ENCODE peak calls at places on chromosomes 7 and 10, in eight cellular contexts. E, O, G, P, M, Q, X and R are unnamed samples.

GRCh38 chr10:73251683-73252444 is 580 bp downstream of the MRPS16 start:
- DNase-seq in G (no peak), X (peak), E (no peak), P (no peak), Q (no peak), M (peak), O (peak), R (peak)

GRCh38 chr7:92680458-92680857 is 90.3 kb upstream of the FAM133B start:
- DNase-seq in E (no peak), X (no peak), P (no peak), O (no peak), M (peak), G (no peak), Q (no peak), R (peak)

GRCh38 chr7:155798673-155799439 is 13.4 kb downstream of the SHH start:
- DNase-seq in E (no peak), X (no peak), O (no peak), P (no peak), Q (peak), G (no peak), M (no peak), R (no peak)

GRCh38 chr7:23114854-23115253 is 9.3 kb downstream of the KLHL7 start:
- DNase-seq in M (peak), O (no peak), G (no peak), E (no peak), Q (no peak), P (no peak), X (no peak), R (no peak)

GRCh38 chr10:95648138-95648537 is 8.4 kb downstream of the ALDH18A1 start:
- DNase-seq in P (no peak), X (no peak), Q (no peak), O (no peak), M (no peak), G (no peak), E (no peak), R (no peak)

GRCh38 chr10:127148066-127148932 is 48.1 kb downstream of the INSYN2A start:
- DNase-seq in E (no peak), M (peak), O (no peak), Q (no peak), G (no peak), X (no peak), P (no peak), R (peak)

GRCh38 chr7:150963707-150964559 is 14.2 kb downstream of the KCNH2 start:
- DNase-seq in X (no peak), O (no peak), G (no peak), E (no peak), P (no peak), Q (peak), M (no peak), R (no peak)

GRCh38 chr10:103713676-103714075 is 141.7 kb downstream of the SH3PXD2A start:
- DNase-seq in X (no peak), O (no peak), E (no peak), M (no peak), G (no peak), Q (no peak), P (no peak), R (no peak)

GRCh38 chr10:128470302-128470962 is 344.2 kb upstream of the MKI67 start:
- DNase-seq in X (no peak), G (no peak), P (no peak), O (no peak), E (no peak), Q (no peak), M (no peak), R (no peak)

GRCh38 chr7:17632401-17632800 is 307.9 kb downstream of the SNX13 start:
- DNase-seq in Q (no peak), G (no peak), M (peak), E (no peak), X (no peak), P (no peak), O (no peak), R (peak)

GRCh38 chr10:95480102-95480900 is 80.9 kb downstream of the SORBS1 start:
- DNase-seq in G (no peak), M (peak), O (no peak), Q (no peak), X (no peak), P (no peak), E (no peak), R (peak)

GRCh38 chr10:12412671-12413368 is 63.5 kb downstream of the CAMK1D start:
- DNase-seq in X (no peak), E (no peak), P (peak), O (no peak), Q (no peak), M (no peak), G (peak), R (no peak)

GRCh38 chr7:44767912-44768662 is 19.4 kb downstream of the ZMIZ2 start:
- DNase-seq in O (peak), P (no peak), M (no peak), Q (no peak), X (no peak), E (peak), G (peak), R (peak)

GRCh38 chr10:127040756-127041155 is 135.5 kb downstream of the DOCK1 start:
- DNase-seq in E (no peak), M (peak), Q (no peak), X (no peak), O (no peak), P (no peak), G (no peak), R (no peak)

GRCh38 chr7:18464830-18465229 is 30.7 kb upstream of the HDAC9 start:
- DNase-seq in X (no peak), O (no peak), G (no peak), P (no peak), M (no peak), E (no peak), Q (no peak), R (no peak)

GRCh38 chr7:45001138-45001694 is 1.2 kb downstream of the CCM2 start:
- DNase-seq in M (no peak), X (peak), P (no peak), O (peak), Q (peak), E (no peak), G (peak), R (peak)

GRCh38 chr10:110747609-110748464 is 103.7 kb downstream of the RBM20 start:
- DNase-seq in Q (no peak), X (no peak), M (no peak), G (no peak), E (no peak), O (no peak), P (no peak), R (no peak)

GRCh38 chr10:72322280-72323058 is 32.2 kb downstream of the DNAJB12 start:
- DNase-seq in E (no peak), G (peak), X (peak), O (no peak), P (no peak), M (peak), Q (no peak), R (no peak)

GRCh38 chr7:1705856-1706255 is 35.8 kb downstream of the ELFN1 start:
- DNase-seq in X (no peak), M (no peak), G (no peak), E (no peak), Q (no peak), O (no peak), P (no peak), R (no peak)